ENCODE peak calls at places on chromosomes 13 and 19, in eight cellular contexts. E is AG04450; V is IMR-90; K is effector memory CD8-positive, alpha-beta T cell; G is neural progenitor cell; C is CD4-positive, alpha-beta T cell; R is HT-29; H is activated naive CD8-positive, alpha-beta T cell treated with anti-CD3 and anti-CD28 coated beads, Interleukin-2, amount 50 U/mL, for 16 hours. Y is an unnamed sample.

GRCh38 chr13:102839462-102839861 is 6.4 kb upstream of the ERCC5 start:
- DNase-seq in K (no peak), H (no peak), C (no peak), E (no peak), V (peak), G (no peak), R (no peak), Y (no peak)

GRCh38 chr19:14081797-14082674 is 3.5 kb downstream of the C19orf67 start:
- DNase-seq in G (peak), R (no peak), H (no peak), K (peak), C (peak), V (peak), E (no peak), Y (no peak)

GRCh38 chr13:74449811-74450524 is 315.8 kb upstream of the KLF12 start:
- DNase-seq in E (no peak), V (no peak), R (no peak), G (no peak), C (no peak), K (no peak), H (no peak), Y (no peak)

GRCh38 chr13:72195044-72195704 is 328.2 kb upstream of the DACH1 start:
- DNase-seq in V (no peak), H (no peak), R (peak), C (no peak), K (no peak), G (no peak), E (no peak), Y (no peak)

GRCh38 chr19:23002690-23003422 is at the start of gene ZNF728:
- DNase-seq in R (no peak), G (no peak), C (no peak), H (no peak), E (no peak), K (no peak), V (no peak), Y (peak)

GRCh38 chr19:38060346-38060745 is 153.3 kb downstream of the SIPA1L3 start:
- DNase-seq in K (no peak), H (no peak), R (no peak), C (no peak), E (no peak), V (no peak), G (no peak), Y (no peak)

GRCh38 chr19:56105090-56105701 is 15.9 kb downstream of the ZNF787 start:
- DNase-seq in R (peak), C (peak), G (peak), K (no peak), E (no peak), H (no peak), V (peak), Y (peak)

GRCh38 chr13:29597246-29597645 is 1.8 kb upstream of the SLC7A1 start:
- DNase-seq in R (no peak), E (no peak), C (no peak), H (no peak), G (no peak), K (no peak), V (no peak), Y (no peak)

GRCh38 chr19:8413593-8413923 is 453 bp downstream of the MARCHF2 start:
- DNase-seq in G (no peak), K (no peak), C (no peak), H (no peak), V (no peak), R (no peak), E (no peak), Y (no peak)

GRCh38 chr13:52786747-52787146 is 47.1 kb upstream of the CNMD start:
- DNase-seq in H (no peak), K (no peak), R (no peak), C (no peak), G (no peak), V (no peak), E (no peak), Y (peak)

GRCh38 chr19:34362679-34363069 is 2.3 kb upstream of the GPI start:
- DNase-seq in K (no peak), R (no peak), H (no peak), E (no peak), G (no peak), V (no peak), C (no peak), Y (no peak)

GRCh38 chr19:47341734-47342133 is 7.4 kb upstream of the DHX34 start:
- DNase-seq in E (no peak), C (no peak), K (no peak), G (no peak), H (no peak), R (no peak), V (no peak), Y (no peak)

Y was measured in caudate nucleus.